ENCODE peak calls at places on chromosomes 6 and 20, in ten cellular contexts. One of them, this sample, is unnamed.

GRCh38 chr6:89940225-89941027 is 46.2 kb downstream of the GJA10 start:
- DNase-seq in kidney epithelial cell: no peak
- DNase-seq in ascending aorta: peak; percentile 78
- DNase-seq in GM23248: peak; percentile 88
- DNase-seq in CD8-positive, alpha-beta memory T cell: peak; percentile 43
- DNase-seq in HFF-Myc: peak; percentile 65
- DNase-seq in IMR-90: peak; percentile 86
- DNase-seq in adrenal gland: peak; percentile 81
- DNase-seq in HCT116: peak; percentile 68
- DNase-seq in SK-N-SH: peak; percentile 83
- DNase-seq in this sample: peak; percentile 35

GRCh38 chr20:37901667-37902503 is 1.0 kb upstream of the VSTM2L start:
- DNase-seq in SK-N-SH: peak; percentile 86
- DNase-seq in ascending aorta: no peak
- DNase-seq in kidney epithelial cell: no peak
- DNase-seq in CD8-positive, alpha-beta memory T cell: no peak
- DNase-seq in adrenal gland: peak; percentile 45
- DNase-seq in HCT116: peak; percentile 4
- DNase-seq in HFF-Myc: peak; percentile 17
- DNase-seq in IMR-90: peak; percentile 60
- DNase-seq in GM23248: peak; percentile 81
- DNase-seq in this sample: no peak

GRCh38 chr6:4374231-4374630 is 238.9 kb upstream of the ECI2 start:
- DNase-seq in CD8-positive, alpha-beta memory T cell: no peak
- DNase-seq in GM23248: no peak
- DNase-seq in HFF-Myc: no peak
- DNase-seq in ascending aorta: no peak
- DNase-seq in SK-N-SH: no peak
- DNase-seq in HCT116: no peak
- DNase-seq in adrenal gland: no peak
- DNase-seq in IMR-90: no peak
- DNase-seq in kidney epithelial cell: no peak
- DNase-seq in this sample: no peak

GRCh38 chr20:845226-845868 is 11.8 kb downstream of the FAM110A start:
- DNase-seq in adrenal gland: no peak
- DNase-seq in GM23248: no peak
- DNase-seq in SK-N-SH: no peak
- DNase-seq in HCT116: no peak
- DNase-seq in CD8-positive, alpha-beta memory T cell: peak; percentile 15
- DNase-seq in IMR-90: no peak
- DNase-seq in ascending aorta: no peak
- DNase-seq in kidney epithelial cell: no peak
- DNase-seq in HFF-Myc: no peak
- DNase-seq in this sample: no peak

GRCh38 chr6:48881551-48881950 is 581.5 kb downstream of the MMUT start:
- DNase-seq in GM23248: peak; percentile 0
- DNase-seq in SK-N-SH: no peak
- DNase-seq in HFF-Myc: no peak
- DNase-seq in ascending aorta: no peak
- DNase-seq in adrenal gland: no peak
- DNase-seq in CD8-positive, alpha-beta memory T cell: no peak
- DNase-seq in IMR-90: no peak
- DNase-seq in kidney epithelial cell: no peak
- DNase-seq in HCT116: no peak
- DNase-seq in this sample: no peak

GRCh38 chr20:46709459-46710148 is at the start of gene SLC2A10:
- DNase-seq in CD8-positive, alpha-beta memory T cell: no peak
- DNase-seq in HCT116: no peak
- DNase-seq in GM23248: peak; percentile 86
- DNase-seq in SK-N-SH: peak; percentile 87
- DNase-seq in adrenal gland: peak; percentile 59
- DNase-seq in kidney epithelial cell: no peak
- DNase-seq in ascending aorta: peak; percentile 79
- DNase-seq in IMR-90: peak; percentile 61
- DNase-seq in HFF-Myc: no peak
- DNase-seq in this sample: no peak

GRCh38 chr6:56962451-56962850 is 7.5 kb downstream of the BEND6 start:
- DNase-seq in HFF-Myc: no peak
- DNase-seq in IMR-90: no peak
- DNase-seq in adrenal gland: no peak
- DNase-seq in SK-N-SH: no peak
- DNase-seq in ascending aorta: no peak
- DNase-seq in HCT116: no peak
- DNase-seq in CD8-positive, alpha-beta memory T cell: no peak
- DNase-seq in kidney epithelial cell: no peak
- DNase-seq in GM23248: peak; percentile 64
- DNase-seq in this sample: no peak

GRCh38 chr20:5696011-5696559 is 54.1 kb upstream of the SHLD1 start:
- DNase-seq in IMR-90: peak; percentile 99
- DNase-seq in adrenal gland: no peak
- DNase-seq in HCT116: no peak
- DNase-seq in kidney epithelial cell: no peak
- DNase-seq in SK-N-SH: no peak
- DNase-seq in ascending aorta: no peak
- DNase-seq in CD8-positive, alpha-beta memory T cell: no peak
- DNase-seq in HFF-Myc: peak; percentile 54
- DNase-seq in GM23248: peak; percentile 73
- DNase-seq in this sample: no peak

GRCh38 chr6:127022297-127022696 is 96.2 kb upstream of the RSPO3 start:
- DNase-seq in GM23248: peak; percentile 23
- DNase-seq in IMR-90: no peak
- DNase-seq in HCT116: no peak
- DNase-seq in SK-N-SH: peak; percentile 37
- DNase-seq in CD8-positive, alpha-beta memory T cell: no peak
- DNase-seq in HFF-Myc: peak; percentile 87
- DNase-seq in adrenal gland: peak; percentile 6
- DNase-seq in kidney epithelial cell: no peak
- DNase-seq in ascending aorta: no peak
- DNase-seq in this sample: no peak

DNA sequence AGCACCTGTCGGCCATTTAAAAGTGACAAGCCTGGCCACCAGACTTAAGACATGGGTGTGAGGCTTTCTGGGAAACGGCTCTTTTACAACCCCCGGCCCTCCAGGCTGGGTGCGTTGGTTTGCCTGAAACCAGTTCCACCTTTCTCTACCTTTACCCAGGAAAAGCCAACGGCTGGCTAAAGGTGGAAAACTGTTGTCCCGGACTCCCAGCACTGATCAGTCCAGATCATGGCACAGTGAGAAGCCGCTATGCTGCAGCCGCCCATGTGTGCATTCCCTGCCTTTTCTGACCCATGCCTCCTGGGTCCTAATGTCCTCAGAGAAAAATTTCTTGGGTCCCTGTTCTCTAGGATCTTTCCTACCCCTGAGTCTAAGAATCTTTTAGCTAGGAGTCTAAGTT is 655.7 kb upstream of the HS3ST5 start:
- DNase-seq in ascending aorta: no peak
- DNase-seq in GM23248: no peak
- DNase-seq in IMR-90: no peak
- DNase-seq in kidney epithelial cell: no peak
- DNase-seq in SK-N-SH: no peak
- DNase-seq in CD8-positive, alpha-beta memory T cell: no peak
- DNase-seq in HFF-Myc: no peak
- DNase-seq in HCT116: no peak
- DNase-seq in adrenal gland: no peak
- DNase-seq in this sample: no peak
- H3K4me3 ChIP-seq in ascending aorta: no peak overlapping the region
- H3K4me3 ChIP-seq in GM23248: no peak overlapping the region
- H3K4me3 ChIP-seq in IMR-90: no peak overlapping the region
- H3K4me3 ChIP-seq in kidney epithelial cell: no peak overlapping the region
- H3K4me3 ChIP-seq in SK-N-SH: no peak overlapping the region
- H3K4me3 ChIP-seq in CD8-positive, alpha-beta memory T cell: no peak overlapping the region
- H3K4me3 ChIP-seq in HFF-Myc: no peak overlapping the region
- H3K4me3 ChIP-seq in HCT116: no peak overlapping the region
- H3K4me3 ChIP-seq in adrenal gland: no peak overlapping the region
- H3K4me3 ChIP-seq in this sample: no peak overlapping the region

GRCh38 chr20:64100946-64101688 is 6.2 kb downstream of the NPBWR2 start:
- DNase-seq in SK-N-SH: no peak
- DNase-seq in HCT116: no peak
- DNase-seq in adrenal gland: no peak
- DNase-seq in HFF-Myc: no peak
- DNase-seq in GM23248: no peak
- DNase-seq in CD8-positive, alpha-beta memory T cell: no peak
- DNase-seq in kidney epithelial cell: no peak
- DNase-seq in IMR-90: no peak
- DNase-seq in ascending aorta: no peak
- DNase-seq in this sample: no peak

GRCh38 chr20:64104667-64105451 is 2.5 kb downstream of the NPBWR2 start:
- DNase-seq in GM23248: no peak
- DNase-seq in IMR-90: no peak
- DNase-seq in adrenal gland: no peak
- DNase-seq in HFF-Myc: no peak
- DNase-seq in kidney epithelial cell: no peak
- DNase-seq in SK-N-SH: no peak
- DNase-seq in CD8-positive, alpha-beta memory T cell: no peak
- DNase-seq in ascending aorta: peak; percentile 52
- DNase-seq in HCT116: no peak
- DNase-seq in this sample: no peak

GRCh38 chr20:64103871-64104666 is 3.3 kb downstream of the NPBWR2 start:
- DNase-seq in CD8-positive, alpha-beta memory T cell: no peak
- DNase-seq in adrenal gland: no peak
- DNase-seq in HFF-Myc: no peak
- DNase-seq in SK-N-SH: no peak
- DNase-seq in ascending aorta: peak; percentile 56
- DNase-seq in kidney epithelial cell: no peak
- DNase-seq in IMR-90: no peak
- DNase-seq in HCT116: no peak
- DNase-seq in GM23248: no peak
- DNase-seq in this sample: no peak

GRCh38 chr20:64101731-64102621 is 5.4 kb downstream of the NPBWR2 start:
- DNase-seq in SK-N-SH: peak; percentile 94
- DNase-seq in HFF-Myc: no peak
- DNase-seq in adrenal gland: peak; percentile 42
- DNase-seq in kidney epithelial cell: no peak
- DNase-seq in ascending aorta: no peak
- DNase-seq in GM23248: peak; percentile 39
- DNase-seq in IMR-90: no peak
- DNase-seq in HCT116: no peak
- DNase-seq in CD8-positive, alpha-beta memory T cell: peak; percentile 61
- DNase-seq in this sample: no peak

GRCh38 chr20:64102647-64103354 is 4.6 kb downstream of the NPBWR2 start:
- DNase-seq in adrenal gland: no peak
- DNase-seq in CD8-positive, alpha-beta memory T cell: no peak
- DNase-seq in kidney epithelial cell: no peak
- DNase-seq in GM23248: no peak
- DNase-seq in HCT116: no peak
- DNase-seq in HFF-Myc: no peak
- DNase-seq in ascending aorta: no peak
- DNase-seq in SK-N-SH: no peak
- DNase-seq in IMR-90: no peak
- DNase-seq in this sample: no peak
- H3K4me3 ChIP-seq in adrenal gland: no peak overlapping the region
- H3K4me3 ChIP-seq in CD8-positive, alpha-beta memory T cell: no peak overlapping the region
- H3K4me3 ChIP-seq in kidney epithelial cell: no peak overlapping the region
- H3K4me3 ChIP-seq in GM23248: no peak overlapping the region
- H3K4me3 ChIP-seq in HCT116: peak overlapping the region; percentile 69
- H3K4me3 ChIP-seq in HFF-Myc: no peak overlapping the region
- H3K4me3 ChIP-seq in ascending aorta: peak overlapping the region; percentile 45
- H3K4me3 ChIP-seq in SK-N-SH: peak overlapping the region; percentile 27
- H3K4me3 ChIP-seq in IMR-90: no peak overlapping the region
- H3K4me3 ChIP-seq in this sample: no peak overlapping the region

GRCh38 chr6:111423055-111423633 is 59.9 kb downstream of the REV3L start:
- DNase-seq in kidney epithelial cell: no peak
- DNase-seq in adrenal gland: no peak
- DNase-seq in CD8-positive, alpha-beta memory T cell: no peak
- DNase-seq in SK-N-SH: no peak
- DNase-seq in HFF-Myc: no peak
- DNase-seq in HCT116: no peak
- DNase-seq in IMR-90: peak; percentile 52
- DNase-seq in GM23248: peak; percentile 24
- DNase-seq in ascending aorta: no peak
- DNase-seq in this sample: no peak
- H3K4me3 ChIP-seq in kidney epithelial cell: no peak overlapping the region
- H3K4me3 ChIP-seq in adrenal gland: no peak overlapping the region
- H3K4me3 ChIP-seq in CD8-positive, alpha-beta memory T cell: no peak overlapping the region
- H3K4me3 ChIP-seq in SK-N-SH: no peak overlapping the region
- H3K4me3 ChIP-seq in HFF-Myc: no peak overlapping the region
- H3K4me3 ChIP-seq in HCT116: no peak overlapping the region
- H3K4me3 ChIP-seq in IMR-90: no peak overlapping the region
- H3K4me3 ChIP-seq in GM23248: peak overlapping the region; percentile 1
- H3K4me3 ChIP-seq in ascending aorta: no peak overlapping the region
- H3K4me3 ChIP-seq in this sample: no peak overlapping the region

GRCh38 chr6:142820336-142821016 is 124.5 kb downstream of the HIVEP2 start:
- DNase-seq in SK-N-SH: no peak
- DNase-seq in IMR-90: no peak
- DNase-seq in CD8-positive, alpha-beta memory T cell: no peak
- DNase-seq in HFF-Myc: no peak
- DNase-seq in HCT116: no peak
- DNase-seq in GM23248: no peak
- DNase-seq in ascending aorta: no peak
- DNase-seq in adrenal gland: no peak
- DNase-seq in kidney epithelial cell: no peak
- DNase-seq in this sample: no peak

GRCh38 chr6:142821860-142822259 is 123.1 kb downstream of the HIVEP2 start:
- DNase-seq in adrenal gland: peak; percentile 51
- DNase-seq in SK-N-SH: no peak
- DNase-seq in CD8-positive, alpha-beta memory T cell: no peak
- DNase-seq in HFF-Myc: no peak
- DNase-seq in kidney epithelial cell: no peak
- DNase-seq in IMR-90: no peak
- DNase-seq in HCT116: no peak
- DNase-seq in ascending aorta: no peak
- DNase-seq in GM23248: no peak
- DNase-seq in this sample: no peak

GRCh38 chr6:142821164-142821716 is 123.7 kb downstream of the HIVEP2 start:
- DNase-seq in kidney epithelial cell: no peak
- DNase-seq in GM23248: no peak
- DNase-seq in CD8-positive, alpha-beta memory T cell: no peak
- DNase-seq in HFF-Myc: no peak
- DNase-seq in IMR-90: no peak
- DNase-seq in HCT116: no peak
- DNase-seq in adrenal gland: no peak
- DNase-seq in SK-N-SH: no peak
- DNase-seq in ascending aorta: no peak
- DNase-seq in this sample: no peak

GRCh38 chr6:142822383-142822782 is 122.6 kb downstream of the HIVEP2 start:
- DNase-seq in ascending aorta: no peak
- DNase-seq in GM23248: no peak
- DNase-seq in IMR-90: no peak
- DNase-seq in adrenal gland: no peak
- DNase-seq in kidney epithelial cell: no peak
- DNase-seq in SK-N-SH: no peak
- DNase-seq in CD8-positive, alpha-beta memory T cell: no peak
- DNase-seq in HFF-Myc: no peak
- DNase-seq in HCT116: no peak
- DNase-seq in this sample: no peak

DNA sequence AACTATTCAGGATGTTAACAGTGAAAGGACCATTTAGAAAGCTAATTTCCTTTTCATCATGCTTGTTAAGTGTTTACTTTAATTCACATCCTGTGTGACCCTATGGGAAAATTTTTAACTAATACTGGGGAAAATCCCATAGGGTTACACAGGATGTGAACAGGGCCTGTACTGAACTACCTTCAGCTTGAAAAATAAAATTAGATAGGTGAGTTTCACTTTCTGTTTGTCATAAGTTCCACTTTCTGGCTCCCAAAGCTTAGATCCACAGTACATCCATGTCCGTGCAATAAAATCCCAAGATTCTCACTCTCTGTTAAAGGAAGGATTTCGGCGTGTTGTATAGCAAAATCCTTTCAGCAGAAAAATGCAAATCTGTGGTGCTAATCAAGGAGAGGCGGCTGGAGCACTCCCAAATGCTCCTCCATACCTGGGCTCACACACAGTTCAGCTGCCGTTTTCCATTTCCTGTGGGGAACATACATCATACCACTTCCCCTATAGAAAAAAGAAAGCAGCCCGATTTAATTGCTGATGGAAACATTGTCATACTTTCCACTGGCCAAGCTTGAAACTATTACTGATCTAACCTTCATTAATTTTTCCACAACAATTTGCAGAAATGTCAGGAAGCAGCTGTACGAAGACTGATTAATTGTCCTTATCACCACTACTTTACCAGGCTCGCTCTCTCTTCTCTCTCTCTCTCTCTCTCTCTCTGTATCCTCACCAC is 125.2 kb downstream of the HIVEP2 start:
- DNase-seq in ascending aorta: no peak
- DNase-seq in CD8-positive, alpha-beta memory T cell: no peak
- DNase-seq in IMR-90: peak; percentile 65
- DNase-seq in HCT116: no peak
- DNase-seq in adrenal gland: no peak
- DNase-seq in GM23248: peak; percentile 27
- DNase-seq in kidney epithelial cell: no peak
- DNase-seq in SK-N-SH: no peak
- DNase-seq in HFF-Myc: no peak
- DNase-seq in this sample: no peak
- H3K4me3 ChIP-seq in ascending aorta: peak overlapping the region; percentile 56
- H3K4me3 ChIP-seq in CD8-positive, alpha-beta memory T cell: peak overlapping the region; percentile 57
- H3K4me3 ChIP-seq in IMR-90: peak overlapping the region; percentile 20
- H3K4me3 ChIP-seq in HCT116: no peak overlapping the region
- H3K4me3 ChIP-seq in adrenal gland: no peak overlapping the region
- H3K4me3 ChIP-seq in GM23248: peak overlapping the region; percentile 33
- H3K4me3 ChIP-seq in kidney epithelial cell: peak overlapping the region; percentile 31
- H3K4me3 ChIP-seq in SK-N-SH: peak overlapping the region; percentile 10
- H3K4me3 ChIP-seq in HFF-Myc: no peak overlapping the region
- H3K4me3 ChIP-seq in this sample: peak overlapping the region; percentile 71

This sample was measured in keratinocyte.